ENCODE peak calls at places on chromosomes 3 and 15, in nine cellular contexts. J, P, T, C, B, G, N, H and O are unnamed samples.

GRCh38 chr3:50519471-50520089 is 16.1 kb upstream of the CACNA2D2 start:
- ATAC-seq in J (peak; percentile 83), P (peak; percentile 94), T (peak; percentile 89), C (peak; percentile 74), B (peak; percentile 80), G (peak; percentile 27), N (peak; percentile 42), H (peak; percentile 53), O (peak; percentile 59)

GRCh38 chr3:101938262-101938847 is 89.0 kb downstream of the NFKBIZ start:
- ATAC-seq in J (no peak), P (peak; percentile 57), T (peak; percentile 13), C (peak; percentile 40), B (no peak), G (peak; percentile 71), N (peak; percentile 69), H (no peak), O (no peak)

GRCh38 chr15:83498801-83499200 is 51.7 kb downstream of the SH3GL3 start:
- ATAC-seq in J (no peak), P (no peak), T (no peak), C (no peak), B (no peak), G (no peak), N (no peak), H (no peak), O (no peak)

GRCh38 chr15:58931985-58932384 is 1.5 kb downstream of the SLTM start:
- ATAC-seq in J (peak; percentile 12), P (no peak), T (no peak), C (no peak), B (peak; percentile 47), G (no peak), N (no peak), H (no peak), O (no peak)

GRCh38 chr15:80823995-80824394 is 44.8 kb downstream of the CEMIP start:
- ATAC-seq in J (no peak), P (no peak), T (no peak), C (no peak), B (no peak), G (peak; percentile 89), N (peak; percentile 93), H (no peak), O (no peak)

GRCh38 chr15:65054333-65055200 is 9.4 kb downstream of the SLC51B start:
- ATAC-seq in J (peak; percentile 87), P (peak; percentile 57), T (peak; percentile 32), C (peak; percentile 64), B (peak; percentile 92), G (peak; percentile 42), N (peak; percentile 73), H (peak; percentile 67), O (peak; percentile 70)

GRCh38 chr15:29183071-29183831 is 86.4 kb downstream of the NSMCE3 start:
- ATAC-seq in J (no peak), P (no peak), T (no peak), C (peak; percentile 66), B (no peak), G (no peak), N (no peak), H (no peak), O (no peak)

GRCh38 chr3:13011369-13012227 is 61.6 kb downstream of the IQSEC1 start:
- ATAC-seq in J (no peak), P (no peak), T (peak; percentile 67), C (peak; percentile 62), B (peak; percentile 15), G (peak; percentile 58), N (peak; percentile 48), H (peak; percentile 4), O (no peak)

GRCh38 chr3:51692980-51693395 is 13.9 kb upstream of the GRM2 start:
- ATAC-seq in J (no peak), P (no peak), T (peak; percentile 74), C (no peak), B (no peak), G (no peak), N (no peak), H (no peak), O (no peak)

GRCh38 chr15:64096486-64097431 is 977 bp downstream of the SNX1 start:
- ATAC-seq in J (peak; percentile 3), P (no peak), T (no peak), C (no peak), B (peak; percentile 0), G (no peak), N (no peak), H (no peak), O (no peak)

GRCh38 chr15:73021139-73021621 is 31.1 kb upstream of the NEO1 start:
- ATAC-seq in J (no peak), P (no peak), T (no peak), C (no peak), B (no peak), G (no peak), N (no peak), H (no peak), O (no peak)

GRCh38 chr15:43531018-43531667 is 13.7 kb downstream of the MAP1A start:
- ATAC-seq in J (no peak), P (peak; percentile 18), T (no peak), C (no peak), B (peak; percentile 26), G (no peak), N (no peak), H (peak; percentile 9), O (no peak)

GRCh38 chr3:168249539-168250414 is 154.1 kb upstream of the GOLIM4 start:
- ATAC-seq in J (peak; percentile 97), P (no peak), T (no peak), C (peak; percentile 85), B (peak; percentile 91), G (peak; percentile 48), N (peak; percentile 72), H (peak; percentile 93), O (peak; percentile 82)

GRCh38 chr3:126542340-126543241 is 16.1 kb downstream of the C3orf22 start:
- ATAC-seq in J (no peak), P (no peak), T (no peak), C (no peak), B (no peak), G (no peak), N (no peak), H (no peak), O (no peak)

GRCh38 chr3:45566951-45567411 is 27.6 kb upstream of the LIMD1 start:
- ATAC-seq in J (no peak), P (no peak), T (no peak), C (no peak), B (no peak), G (no peak), N (no peak), H (peak; percentile 31), O (no peak)

GRCh38 chr3:154904328-154904727 is 175.8 kb upstream of the MME start:
- ATAC-seq in J (peak; percentile 76), P (peak; percentile 74), T (no peak), C (no peak), B (peak; percentile 55), G (no peak), N (peak; percentile 57), H (no peak), O (no peak)

GRCh38 chr3:185866555-185866954 is 41.7 kb upstream of the IGF2BP2 start:
- ATAC-seq in J (no peak), P (no peak), T (no peak), C (no peak), B (peak; percentile 47), G (no peak), N (no peak), H (no peak), O (no peak)

GRCh38 chr3:10672422-10672821 is 143.6 kb upstream of the SLC6A11 start:
- ATAC-seq in J (no peak), P (no peak), T (no peak), C (no peak), B (no peak), G (no peak), N (no peak), H (no peak), O (no peak)